ENCODE peak calls at places on chromosomes 7 and 10, in eight cellular contexts. One of them, this sample, is unnamed.

GRCh38 chr7:151867912-151868804 is 8.8 kb downstream of the PRKAG2 start:
- DNase-seq in OCI-LY7: no peak
- DNase-seq in HCT116: no peak
- DNase-seq in hepatocyte: no peak
- DNase-seq in SK-N-SH: peak; percentile 77
- DNase-seq in neural progenitor cell: no peak
- DNase-seq in GM23338: no peak
- DNase-seq in PC-3: no peak
- DNase-seq in this sample: no peak

GRCh38 chr7:130048906-130049305 is 2.3 kb downstream of the ZC3HC1 start:
- DNase-seq in OCI-LY7: no peak
- DNase-seq in HCT116: no peak
- DNase-seq in hepatocyte: no peak
- DNase-seq in SK-N-SH: no peak
- DNase-seq in neural progenitor cell: no peak
- DNase-seq in GM23338: no peak
- DNase-seq in PC-3: no peak
- DNase-seq in this sample: no peak

GRCh38 chr7:12386237-12386839 is 17.3 kb downstream of the VWDE start:
- DNase-seq in OCI-LY7: no peak
- DNase-seq in HCT116: no peak
- DNase-seq in hepatocyte: no peak
- DNase-seq in SK-N-SH: peak; percentile 46
- DNase-seq in neural progenitor cell: peak; percentile 25
- DNase-seq in GM23338: no peak
- DNase-seq in PC-3: no peak
- DNase-seq in this sample: no peak

GRCh38 chr7:13151982-13152381 is 464.5 kb downstream of the ARL4A start:
- DNase-seq in OCI-LY7: no peak
- DNase-seq in HCT116: no peak
- DNase-seq in hepatocyte: no peak
- DNase-seq in SK-N-SH: no peak
- DNase-seq in neural progenitor cell: no peak
- DNase-seq in GM23338: no peak
- DNase-seq in PC-3: peak; percentile 17
- DNase-seq in this sample: no peak

GRCh38 chr10:51574248-51575067 is 124.9 kb downstream of the CSTF2T start:
- DNase-seq in OCI-LY7: no peak
- DNase-seq in HCT116: no peak
- DNase-seq in hepatocyte: no peak
- DNase-seq in SK-N-SH: peak; percentile 21
- DNase-seq in neural progenitor cell: no peak
- DNase-seq in GM23338: peak; percentile 11
- DNase-seq in PC-3: no peak
- DNase-seq in this sample: no peak

GRCh38 chr10:119216137-119216536 is 8.8 kb downstream of the GRK5 start:
- DNase-seq in OCI-LY7: no peak
- DNase-seq in HCT116: no peak
- DNase-seq in hepatocyte: no peak
- DNase-seq in SK-N-SH: no peak
- DNase-seq in neural progenitor cell: no peak
- DNase-seq in GM23338: no peak
- DNase-seq in PC-3: no peak
- DNase-seq in this sample: no peak

GRCh38 chr10:68720793-68721672 is at the start of gene CCAR1:
- DNase-seq in OCI-LY7: peak; percentile 99
- DNase-seq in HCT116: peak; percentile 97
- DNase-seq in hepatocyte: peak; percentile 99
- DNase-seq in SK-N-SH: peak; percentile 95
- DNase-seq in neural progenitor cell: peak; percentile 99
- DNase-seq in GM23338: peak; percentile 98
- DNase-seq in PC-3: peak; percentile 99
- DNase-seq in this sample: peak; percentile 99

GRCh38 chr7:89238156-89238555 is 442.6 kb upstream of the TEX47 start:
- DNase-seq in OCI-LY7: no peak
- DNase-seq in HCT116: no peak
- DNase-seq in hepatocyte: no peak
- DNase-seq in SK-N-SH: no peak
- DNase-seq in neural progenitor cell: no peak
- DNase-seq in GM23338: no peak
- DNase-seq in PC-3: peak; percentile 67
- DNase-seq in this sample: peak; percentile 41

GRCh38 chr7:26403640-26404039 is 112.0 kb downstream of the SNX10 start:
- DNase-seq in OCI-LY7: no peak
- DNase-seq in HCT116: no peak
- DNase-seq in hepatocyte: peak; percentile 26
- DNase-seq in SK-N-SH: no peak
- DNase-seq in neural progenitor cell: no peak
- DNase-seq in GM23338: no peak
- DNase-seq in PC-3: no peak
- DNase-seq in this sample: no peak

GRCh38 chr7:149777551-149778326 is 4.4 kb upstream of the ZNF467 start:
- DNase-seq in OCI-LY7: no peak
- DNase-seq in HCT116: no peak
- DNase-seq in hepatocyte: no peak
- DNase-seq in SK-N-SH: no peak
- DNase-seq in neural progenitor cell: no peak
- DNase-seq in GM23338: no peak
- DNase-seq in PC-3: no peak
- DNase-seq in this sample: no peak

GRCh38 chr10:7795605-7796004 is 7.6 kb downstream of the ATP5F1C start:
- DNase-seq in OCI-LY7: no peak
- DNase-seq in HCT116: no peak
- DNase-seq in hepatocyte: peak; percentile 75
- DNase-seq in SK-N-SH: peak; percentile 20
- DNase-seq in neural progenitor cell: no peak
- DNase-seq in GM23338: no peak
- DNase-seq in PC-3: no peak
- DNase-seq in this sample: no peak

GRCh38 chr10:131590567-131590966 is 279.0 kb upstream of the TCERG1L start:
- DNase-seq in OCI-LY7: no peak
- DNase-seq in HCT116: no peak
- DNase-seq in hepatocyte: no peak
- DNase-seq in SK-N-SH: no peak
- DNase-seq in neural progenitor cell: no peak
- DNase-seq in GM23338: no peak
- DNase-seq in PC-3: no peak
- DNase-seq in this sample: no peak

GRCh38 chr10:132263866-132264265 is 43.9 kb downstream of the STK32C start:
- DNase-seq in OCI-LY7: no peak
- DNase-seq in HCT116: no peak
- DNase-seq in hepatocyte: no peak
- DNase-seq in SK-N-SH: peak; percentile 68
- DNase-seq in neural progenitor cell: no peak
- DNase-seq in GM23338: no peak
- DNase-seq in PC-3: no peak
- DNase-seq in this sample: no peak

DNA sequence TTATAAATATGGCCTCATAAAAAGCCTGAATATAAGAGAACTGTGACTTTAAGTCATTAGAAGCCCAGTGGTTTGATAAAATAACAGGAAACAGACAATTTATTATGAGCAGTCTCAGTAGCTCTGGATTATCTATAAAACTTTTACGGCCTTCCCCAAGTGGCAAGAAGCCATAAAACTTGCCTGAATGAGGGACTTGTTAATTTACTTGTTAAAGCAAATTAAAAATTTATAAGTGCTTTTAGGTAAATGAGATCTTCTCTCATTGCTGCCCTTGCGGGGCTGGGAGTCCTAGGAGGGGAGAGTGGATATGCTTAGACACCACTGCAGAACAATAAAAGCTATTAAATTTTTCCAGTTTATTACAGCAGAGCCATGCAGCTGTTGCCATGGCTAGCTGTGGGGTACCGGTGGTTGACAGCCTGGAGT is 499.9 kb downstream of the AUTS2 start:
- DNase-seq in OCI-LY7: no peak
- DNase-seq in HCT116: no peak
- DNase-seq in hepatocyte: no peak
- DNase-seq in SK-N-SH: no peak
- DNase-seq in neural progenitor cell: no peak
- DNase-seq in GM23338: no peak
- DNase-seq in PC-3: no peak
- DNase-seq in this sample: no peak
- TF ChIP-seq EZH2phosphoT487 in OCI-LY7: no peak
- TF ChIP-seq EZH2phosphoT487 in HCT116: no peak
- TF ChIP-seq EZH2phosphoT487 in hepatocyte: no peak
- TF ChIP-seq EZH2phosphoT487 in SK-N-SH: no peak
- TF ChIP-seq EZH2phosphoT487 in neural progenitor cell: no peak
- TF ChIP-seq EZH2phosphoT487 in GM23338: no peak
- TF ChIP-seq EZH2phosphoT487 in PC-3: no peak
- TF ChIP-seq EZH2phosphoT487 in this sample: no peak

GRCh38 chr7:93117327-93117726 is 452 bp downstream of the SAMD9 start:
- DNase-seq in OCI-LY7: no peak
- DNase-seq in HCT116: no peak
- DNase-seq in hepatocyte: no peak
- DNase-seq in SK-N-SH: no peak
- DNase-seq in neural progenitor cell: no peak
- DNase-seq in GM23338: no peak
- DNase-seq in PC-3: no peak
- DNase-seq in this sample: peak; percentile 19
- H2AFZ ChIP-seq in OCI-LY7: peak overlapping the region; percentile 90
- H2AFZ ChIP-seq in HCT116: peak overlapping the region; percentile 99
- H2AFZ ChIP-seq in hepatocyte: peak overlapping the region; percentile 24
- H2AFZ ChIP-seq in SK-N-SH: peak overlapping the region; percentile 99
- H2AFZ ChIP-seq in neural progenitor cell: no peak overlapping the region
- H2AFZ ChIP-seq in GM23338: no peak overlapping the region
- H2AFZ ChIP-seq in PC-3: peak overlapping the region; percentile 80
- H2AFZ ChIP-seq in this sample: peak overlapping the region; percentile 83

GRCh38 chr7:923108-924041 is 31.1 kb downstream of the ADAP1 start:
- DNase-seq in OCI-LY7: peak; percentile 91
- DNase-seq in HCT116: no peak
- DNase-seq in hepatocyte: peak; percentile 67
- DNase-seq in SK-N-SH: no peak
- DNase-seq in neural progenitor cell: no peak
- DNase-seq in GM23338: no peak
- DNase-seq in PC-3: peak; percentile 79
- DNase-seq in this sample: peak; percentile 44
- TF ChIP-seq EZH2phosphoT487 in OCI-LY7: no peak
- TF ChIP-seq EZH2phosphoT487 in HCT116: no peak
- TF ChIP-seq EZH2phosphoT487 in hepatocyte: no peak
- TF ChIP-seq EZH2phosphoT487 in SK-N-SH: no peak
- TF ChIP-seq EZH2phosphoT487 in neural progenitor cell: no peak
- TF ChIP-seq EZH2phosphoT487 in GM23338: no peak
- TF ChIP-seq EZH2phosphoT487 in PC-3: no peak
- TF ChIP-seq EZH2phosphoT487 in this sample: no peak

GRCh38 chr10:689433-690226 is at the start of gene DIP2C:
- DNase-seq in OCI-LY7: no peak
- DNase-seq in HCT116: peak; percentile 16
- DNase-seq in hepatocyte: peak; percentile 94
- DNase-seq in SK-N-SH: peak; percentile 99
- DNase-seq in neural progenitor cell: peak; percentile 94
- DNase-seq in GM23338: peak; percentile 80
- DNase-seq in PC-3: peak; percentile 44
- DNase-seq in this sample: peak; percentile 90
- H2AFZ ChIP-seq in OCI-LY7: no peak within 1 kb of the TSS
- H2AFZ ChIP-seq in HCT116: peak within 1 kb of the TSS; percentile 86
- H2AFZ ChIP-seq in hepatocyte: peak within 1 kb of the TSS; percentile 72
- H2AFZ ChIP-seq in SK-N-SH: peak within 1 kb of the TSS; percentile 78
- H2AFZ ChIP-seq in neural progenitor cell: peak within 1 kb of the TSS; percentile 93
- H2AFZ ChIP-seq in GM23338: peak within 1 kb of the TSS; percentile 99
- H2AFZ ChIP-seq in PC-3: peak within 1 kb of the TSS; percentile 59
- H2AFZ ChIP-seq in this sample: peak within 1 kb of the TSS; percentile 86